ENCODE peak calls at places on chromosome 13, in eight cellular contexts. V is IMR-90, X is esophagus squamous epithelium, K is ovary, O is stomach, I is endothelial cell of umbilical vein, C is tibial nerve, M is transverse colon. L is an unnamed sample. For H3K36me3, the result is how much of the 10 kb centered on the place peaks cover.

GRCh38 chr13:50636007-50636704 is 207.3 kb downstream of the DLEU7 start:
- DNase-seq in V (no peak), X (no peak), K (no peak), O (no peak), I (no peak), C (no peak), M (no peak), L (no peak)

GRCh38 chr13:22173605-22174004 is 502.7 kb downstream of the FGF9 start:
- DNase-seq in V (peak), X (no peak), K (no peak), O (no peak), I (no peak), C (no peak), M (no peak), L (no peak)

GRCh38 chr13:20860844-20861243 is 41.7 kb downstream of the XPO4 start:
- DNase-seq in V (no peak), X (no peak), K (no peak), O (no peak), I (no peak), C (no peak), M (no peak), L (no peak)

GRCh38 chr13:20157387-20157786 is 3.5 kb downstream of the GJA3 start:
- DNase-seq in V (no peak), X (no peak), K (no peak), O (no peak), I (no peak), C (no peak), M (no peak), L (no peak)

GRCh38 chr13:109699628-109700071 is 86.7 kb downstream of the IRS2 start:
- DNase-seq in V (no peak), X (no peak), K (no peak), O (no peak), I (no peak), C (no peak), M (no peak), L (no peak)

GRCh38 chr13:21033224-21033855 is 28.0 kb downstream of the LATS2 start:
- DNase-seq in V (no peak), X (no peak), K (no peak), O (peak), I (no peak), C (no peak), M (peak), L (peak)

GRCh38 chr13:99159331-99160061 is 41.2 kb upstream of the UBAC2 start:
- DNase-seq in V (no peak), X (no peak), K (no peak), O (no peak), I (no peak), C (no peak), M (no peak), L (no peak)

GRCh38 chr13:73720216-73720840 is 413.9 kb downstream of the KLF12 start:
- DNase-seq in V (peak), X (no peak), K (no peak), O (no peak), I (no peak), C (no peak), M (no peak), L (no peak)

GRCh38 chr13:95023405-95023804 is 277.8 kb downstream of the ABCC4 start:
- DNase-seq in V (peak), X (no peak), K (no peak), O (no peak), I (no peak), C (no peak), M (no peak), L (no peak)

GRCh38 chr13:110915057-110915873 is at the start of gene ANKRD10:
- DNase-seq in V (peak), X (peak), K (peak), O (peak), I (peak), C (peak), M (peak), L (peak)
- TF ChIP-seq POLR2A in V (peak), X (peak), K (peak), O (no peak), I (peak), C (peak), M (peak), L (no peak)

GRCh38 chr13:100506154-100506553 is 82.4 kb downstream of the GGACT start:
- DNase-seq in V (no peak), X (no peak), K (no peak), O (no peak), I (no peak), C (no peak), M (no peak), L (no peak)
- H3K4me3 ChIP-seq in V (no peak), X (no peak), K (no peak), O (no peak), I (no peak), C (no peak), M (no peak), L (no peak)

GRCh38 chr13:52725302-52725701 is 14.3 kb downstream of the CNMD start:
- DNase-seq in V (no peak), X (no peak), K (no peak), O (no peak), I (no peak), C (no peak), M (no peak), L (no peak)
- H3K36me3 ChIP-seq in V (under half), X (under half), K (under half), O (under half), I (under half), C (under half), M (under half), L (under half)

DNA sequence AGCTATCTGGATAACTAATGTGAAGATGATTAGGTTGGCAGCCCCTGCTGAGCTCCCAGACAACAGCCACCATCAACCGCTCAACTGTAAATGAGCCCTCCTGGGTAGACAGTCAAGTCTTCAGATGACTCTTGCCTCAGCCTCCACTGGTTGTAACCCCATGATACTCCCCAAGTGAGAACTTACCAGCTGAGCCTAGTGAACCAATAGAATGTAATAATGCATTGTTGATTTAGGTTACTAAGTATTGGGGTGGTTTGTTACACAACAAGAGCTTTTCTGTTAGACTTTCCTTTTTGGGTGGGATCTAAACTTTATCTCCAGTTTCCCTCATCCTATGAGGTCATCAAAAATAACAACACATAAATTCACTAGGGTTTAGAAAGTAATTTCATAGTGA is 69.4 kb downstream of the CYSLTR2 start:
- DNase-seq in V (no peak), X (no peak), K (no peak), O (no peak), I (no peak), C (no peak), M (no peak), L (no peak)
- TF ChIP-seq POLR2A in V (no peak), X (no peak), K (no peak), O (no peak), I (no peak), C (no peak), M (no peak), L (no peak)

L was measured in thyroid gland.